ENCODE peak calls at places on chromosome 13, in four cellular contexts. H is AG04450; P is cardiac fibroblast; E is CD4-positive, alpha-beta T cell. M is an unnamed sample.

GRCh38 chr13:97001641-97002040 is 7.4 kb upstream of the OXGR1 start:
- DNase-seq in E (no peak), P (no peak), H (no peak), M (no peak)

GRCh38 chr13:114319441-114319871 is 5.2 kb downstream of the CHAMP1 start:
- DNase-seq in E (no peak), P (peak), H (peak), M (peak)

GRCh38 chr13:66675620-66676019 is 554.5 kb downstream of the PCDH9 start:
- DNase-seq in H (no peak), E (no peak), P (peak), M (no peak)

GRCh38 chr13:66036024-66036614 is 1194.0 kb downstream of the PCDH9 start:
- DNase-seq in P (peak), E (no peak), H (no peak), M (no peak)

GRCh38 chr13:106573279-106573831 is 5.4 kb upstream of the ARGLU1 start:
- DNase-seq in H (no peak), P (peak), E (no peak), M (no peak)

GRCh38 chr13:67052550-67053237 is 177.4 kb downstream of the PCDH9 start:
- DNase-seq in P (no peak), E (no peak), H (no peak), M (no peak)

GRCh38 chr13:25018729-25019115 is 77.2 kb upstream of the PABPC3 start:
- DNase-seq in P (no peak), H (no peak), E (no peak), M (no peak)

GRCh38 chr13:76677047-76677446 is 209.2 kb downstream of the KCTD12 start:
- DNase-seq in H (no peak), E (no peak), P (peak), M (no peak)

GRCh38 chr13:100542546-100543156 is 45.9 kb downstream of the GGACT start:
- DNase-seq in H (no peak), P (peak), E (no peak), M (no peak)

GRCh38 chr13:57631607-57632275 is at the start of gene PCDH17:
- DNase-seq in E (no peak), P (peak), H (no peak), M (no peak)

GRCh38 chr13:57634829-57635165 is 3.3 kb downstream of the PCDH17 start:
- DNase-seq in E (no peak), P (no peak), H (no peak), M (no peak)

GRCh38 chr13:57633950-57634828 is 2.6 kb downstream of the PCDH17 start:
- DNase-seq in P (no peak), E (no peak), H (no peak), M (no peak)

GRCh38 chr13:57632276-57633140 is 964 bp downstream of the PCDH17 start:
- DNase-seq in P (peak), E (no peak), H (no peak), M (no peak)

GRCh38 chr13:57633141-57633949 is 1.8 kb downstream of the PCDH17 start:
- DNase-seq in H (no peak), P (no peak), E (no peak), M (no peak)
- TF ChIP-seq CTCF in H (no peak), P (peak), E (no peak), M (no peak)

GRCh38 chr13:23770428-23770827 is 118.8 kb downstream of the MIPEP start:
- DNase-seq in H (no peak), P (no peak), E (no peak), M (no peak)
- TF ChIP-seq CTCF in H (no peak), P (no peak), E (no peak), M (no peak)

DNA sequence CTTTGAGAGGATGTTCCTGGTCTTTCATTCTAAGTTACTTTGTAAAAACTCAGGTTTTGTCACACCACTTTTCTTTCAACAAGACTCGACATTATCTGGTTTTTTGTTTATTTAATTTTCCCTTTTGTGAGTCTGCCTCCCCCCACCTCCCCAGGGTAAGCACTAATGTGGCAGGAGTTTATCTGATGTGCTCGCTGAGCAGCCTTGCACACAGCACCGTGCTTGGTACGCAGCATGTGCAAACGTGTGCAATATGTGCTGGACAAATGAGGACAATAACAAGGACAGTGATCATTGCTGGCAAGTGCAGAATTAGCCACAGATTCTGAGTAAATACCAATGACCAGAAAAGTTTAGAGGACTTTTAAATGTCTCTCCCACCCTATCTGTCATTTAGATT is 391.4 kb downstream of the IRS2 start:
- DNase-seq in H (no peak), P (no peak), E (no peak), M (no peak)
- TF ChIP-seq CTCF in H (no peak), P (no peak), E (no peak), M (no peak)

DNA sequence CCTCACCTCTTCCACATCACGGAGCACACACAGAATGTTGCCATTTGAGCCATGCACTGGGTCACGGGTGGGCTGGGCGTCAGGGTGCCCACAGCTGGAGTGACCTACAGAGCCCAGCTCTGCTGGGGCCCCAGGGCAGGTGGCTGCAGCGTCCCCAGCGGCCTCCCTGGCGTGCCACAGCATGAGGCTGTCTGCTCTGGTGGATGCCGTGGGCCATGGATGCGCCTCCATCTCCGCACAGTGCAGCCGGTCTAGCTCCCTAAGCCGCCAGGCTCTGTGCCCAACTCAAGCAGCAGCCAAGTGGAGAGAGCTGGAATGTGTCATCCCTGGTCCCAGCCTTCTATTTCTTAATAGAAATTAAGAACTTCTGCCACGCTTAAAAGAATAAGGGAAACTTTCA is 59.1 kb downstream of the ATP11A start:
- DNase-seq in P (peak), H (no peak), E (no peak), M (no peak)
- TF ChIP-seq CTCF in P (no peak), H (no peak), E (no peak), M (no peak)

GRCh38 chr13:93951153-93951552 is 528.3 kb downstream of the DCT start:
- DNase-seq in H (no peak), P (peak), E (no peak), M (no peak)
- TF ChIP-seq CTCF in H (peak), P (peak), E (no peak), M (peak)

GRCh38 chr13:85833938-85834337 is 34.7 kb upstream of the SLITRK6 start:
- DNase-seq in E (no peak), P (no peak), H (no peak), M (no peak)
- TF ChIP-seq CTCF in E (no peak), P (no peak), H (no peak), M (no peak)

GRCh38 chr13:21670006-21670882 is 629 bp upstream of the FGF9 start:
- DNase-seq in P (peak), E (peak), H (no peak), M (no peak)
- TF ChIP-seq CTCF in P (peak), E (no peak), H (peak), M (peak)